ENCODE peak calls at places on chromosomes 6 and 20, in seven cellular contexts. One of them, this sample, is unnamed.

GRCh38 chr6:157964139-157964538 is 17.5 kb upstream of the SYNJ2 start:
- DNase-seq in AG08396: no peak
- DNase-seq in neural crest cell: no peak
- DNase-seq in GM13976: no peak
- DNase-seq in stimulated activated CD4-positive, alpha-beta T cell treated with anti-CD3 and anti-CD28 coated beads, TNF-alpha, amount 100 ng/mL, for 48 hours: no peak
- DNase-seq in pons: no peak
- DNase-seq in CD8-positive, alpha-beta memory T cell: no peak
- DNase-seq in this sample: no peak

GRCh38 chr6:6699741-6700367 is 111.3 kb downstream of the LY86 start:
- DNase-seq in AG08396: peak
- DNase-seq in neural crest cell: no peak
- DNase-seq in GM13976: no peak
- DNase-seq in stimulated activated CD4-positive, alpha-beta T cell treated with anti-CD3 and anti-CD28 coated beads, TNF-alpha, amount 100 ng/mL, for 48 hours: no peak
- DNase-seq in pons: peak
- DNase-seq in CD8-positive, alpha-beta memory T cell: no peak
- DNase-seq in this sample: peak

GRCh38 chr6:159720708-159721107 is 6.6 kb upstream of the WTAP start:
- DNase-seq in AG08396: no peak
- DNase-seq in neural crest cell: no peak
- DNase-seq in GM13976: peak
- DNase-seq in stimulated activated CD4-positive, alpha-beta T cell treated with anti-CD3 and anti-CD28 coated beads, TNF-alpha, amount 100 ng/mL, for 48 hours: no peak
- DNase-seq in pons: no peak
- DNase-seq in CD8-positive, alpha-beta memory T cell: peak
- DNase-seq in this sample: peak

GRCh38 chr6:42338573-42339218 is 113.0 kb downstream of the TRERF1 start:
- DNase-seq in AG08396: peak
- DNase-seq in neural crest cell: no peak
- DNase-seq in GM13976: no peak
- DNase-seq in stimulated activated CD4-positive, alpha-beta T cell treated with anti-CD3 and anti-CD28 coated beads, TNF-alpha, amount 100 ng/mL, for 48 hours: no peak
- DNase-seq in pons: no peak
- DNase-seq in CD8-positive, alpha-beta memory T cell: no peak
- DNase-seq in this sample: peak

GRCh38 chr6:14726816-14727493 is 518.9 kb upstream of the JARID2 start:
- DNase-seq in AG08396: no peak
- DNase-seq in neural crest cell: no peak
- DNase-seq in GM13976: no peak
- DNase-seq in stimulated activated CD4-positive, alpha-beta T cell treated with anti-CD3 and anti-CD28 coated beads, TNF-alpha, amount 100 ng/mL, for 48 hours: no peak
- DNase-seq in pons: no peak
- DNase-seq in CD8-positive, alpha-beta memory T cell: no peak
- DNase-seq in this sample: no peak

GRCh38 chr6:168225471-168225901 is 94.1 kb downstream of the DACT2 start:
- DNase-seq in AG08396: no peak
- DNase-seq in neural crest cell: no peak
- DNase-seq in GM13976: no peak
- DNase-seq in stimulated activated CD4-positive, alpha-beta T cell treated with anti-CD3 and anti-CD28 coated beads, TNF-alpha, amount 100 ng/mL, for 48 hours: no peak
- DNase-seq in pons: no peak
- DNase-seq in CD8-positive, alpha-beta memory T cell: no peak
- DNase-seq in this sample: no peak

GRCh38 chr6:107496041-107496440 is 6.1 kb downstream of the SOBP start:
- DNase-seq in AG08396: no peak
- DNase-seq in neural crest cell: no peak
- DNase-seq in GM13976: no peak
- DNase-seq in stimulated activated CD4-positive, alpha-beta T cell treated with anti-CD3 and anti-CD28 coated beads, TNF-alpha, amount 100 ng/mL, for 48 hours: no peak
- DNase-seq in pons: peak
- DNase-seq in CD8-positive, alpha-beta memory T cell: no peak
- DNase-seq in this sample: no peak

GRCh38 chr20:47348539-47349142 is 7.9 kb downstream of the ZMYND8 start:
- DNase-seq in AG08396: no peak
- DNase-seq in neural crest cell: no peak
- DNase-seq in GM13976: peak
- DNase-seq in stimulated activated CD4-positive, alpha-beta T cell treated with anti-CD3 and anti-CD28 coated beads, TNF-alpha, amount 100 ng/mL, for 48 hours: no peak
- DNase-seq in pons: peak
- DNase-seq in CD8-positive, alpha-beta memory T cell: no peak
- DNase-seq in this sample: peak

GRCh38 chr6:131379951-131380350 is 193.1 kb upstream of the ARG1 start:
- DNase-seq in AG08396: peak
- DNase-seq in neural crest cell: no peak
- DNase-seq in GM13976: no peak
- DNase-seq in stimulated activated CD4-positive, alpha-beta T cell treated with anti-CD3 and anti-CD28 coated beads, TNF-alpha, amount 100 ng/mL, for 48 hours: no peak
- DNase-seq in pons: no peak
- DNase-seq in CD8-positive, alpha-beta memory T cell: no peak
- DNase-seq in this sample: peak

GRCh38 chr6:33621396-33622388 is 570 bp downstream of the ITPR3 start:
- DNase-seq in AG08396: peak
- DNase-seq in neural crest cell: no peak
- DNase-seq in GM13976: peak
- DNase-seq in stimulated activated CD4-positive, alpha-beta T cell treated with anti-CD3 and anti-CD28 coated beads, TNF-alpha, amount 100 ng/mL, for 48 hours: peak
- DNase-seq in pons: no peak
- DNase-seq in CD8-positive, alpha-beta memory T cell: peak
- DNase-seq in this sample: no peak

GRCh38 chr20:35604444-35604750 is 11.2 kb upstream of the SPAG4 start:
- DNase-seq in AG08396: no peak
- DNase-seq in neural crest cell: no peak
- DNase-seq in GM13976: no peak
- DNase-seq in stimulated activated CD4-positive, alpha-beta T cell treated with anti-CD3 and anti-CD28 coated beads, TNF-alpha, amount 100 ng/mL, for 48 hours: no peak
- DNase-seq in pons: no peak
- DNase-seq in CD8-positive, alpha-beta memory T cell: no peak
- DNase-seq in this sample: no peak

GRCh38 chr6:127102299-127102698 is 16.2 kb upstream of the RSPO3 start:
- DNase-seq in AG08396: peak
- DNase-seq in neural crest cell: no peak
- DNase-seq in GM13976: no peak
- DNase-seq in stimulated activated CD4-positive, alpha-beta T cell treated with anti-CD3 and anti-CD28 coated beads, TNF-alpha, amount 100 ng/mL, for 48 hours: no peak
- DNase-seq in pons: no peak
- DNase-seq in CD8-positive, alpha-beta memory T cell: no peak
- DNase-seq in this sample: peak

GRCh38 chr6:163640641-163641040 is 226.1 kb downstream of the QKI start:
- DNase-seq in AG08396: no peak
- DNase-seq in neural crest cell: no peak
- DNase-seq in GM13976: no peak
- DNase-seq in stimulated activated CD4-positive, alpha-beta T cell treated with anti-CD3 and anti-CD28 coated beads, TNF-alpha, amount 100 ng/mL, for 48 hours: no peak
- DNase-seq in pons: no peak
- DNase-seq in CD8-positive, alpha-beta memory T cell: no peak
- DNase-seq in this sample: no peak

GRCh38 chr20:9628589-9628988 is 114.2 kb downstream of the LAMP5 start:
- DNase-seq in AG08396: no peak
- DNase-seq in neural crest cell: no peak
- DNase-seq in GM13976: no peak
- DNase-seq in stimulated activated CD4-positive, alpha-beta T cell treated with anti-CD3 and anti-CD28 coated beads, TNF-alpha, amount 100 ng/mL, for 48 hours: no peak
- DNase-seq in pons: no peak
- DNase-seq in CD8-positive, alpha-beta memory T cell: no peak
- DNase-seq in this sample: no peak

GRCh38 chr20:11229772-11230171 is 556.0 kb upstream of the JAG1 start:
- DNase-seq in AG08396: peak
- DNase-seq in neural crest cell: no peak
- DNase-seq in GM13976: no peak
- DNase-seq in stimulated activated CD4-positive, alpha-beta T cell treated with anti-CD3 and anti-CD28 coated beads, TNF-alpha, amount 100 ng/mL, for 48 hours: no peak
- DNase-seq in pons: peak
- DNase-seq in CD8-positive, alpha-beta memory T cell: no peak
- DNase-seq in this sample: peak

GRCh38 chr6:6635291-6635690 is 46.8 kb downstream of the LY86 start:
- DNase-seq in AG08396: no peak
- DNase-seq in neural crest cell: no peak
- DNase-seq in GM13976: no peak
- DNase-seq in stimulated activated CD4-positive, alpha-beta T cell treated with anti-CD3 and anti-CD28 coated beads, TNF-alpha, amount 100 ng/mL, for 48 hours: no peak
- DNase-seq in pons: no peak
- DNase-seq in CD8-positive, alpha-beta memory T cell: no peak
- DNase-seq in this sample: no peak

GRCh38 chr20:51529027-51529749 is 13.3 kb downstream of the NFATC2 start:
- DNase-seq in AG08396: peak
- DNase-seq in neural crest cell: no peak
- DNase-seq in GM13976: peak
- DNase-seq in stimulated activated CD4-positive, alpha-beta T cell treated with anti-CD3 and anti-CD28 coated beads, TNF-alpha, amount 100 ng/mL, for 48 hours: no peak
- DNase-seq in pons: no peak
- DNase-seq in CD8-positive, alpha-beta memory T cell: peak
- DNase-seq in this sample: peak

GRCh38 chr6:137261393-137262154 is 42.4 kb upstream of the IFNGR1 start:
- DNase-seq in AG08396: no peak
- DNase-seq in neural crest cell: no peak
- DNase-seq in GM13976: peak
- DNase-seq in stimulated activated CD4-positive, alpha-beta T cell treated with anti-CD3 and anti-CD28 coated beads, TNF-alpha, amount 100 ng/mL, for 48 hours: no peak
- DNase-seq in pons: no peak
- DNase-seq in CD8-positive, alpha-beta memory T cell: no peak
- DNase-seq in this sample: peak

GRCh38 chr6:31559958-31560696 is 12.0 kb upstream of the LTA start:
- DNase-seq in AG08396: peak
- DNase-seq in neural crest cell: no peak
- DNase-seq in GM13976: peak
- DNase-seq in stimulated activated CD4-positive, alpha-beta T cell treated with anti-CD3 and anti-CD28 coated beads, TNF-alpha, amount 100 ng/mL, for 48 hours: no peak
- DNase-seq in pons: peak
- DNase-seq in CD8-positive, alpha-beta memory T cell: peak
- DNase-seq in this sample: peak

GRCh38 chr6:36201612-36202011 is 5.1 kb downstream of the BRPF3 start:
- DNase-seq in AG08396: no peak
- DNase-seq in neural crest cell: no peak
- DNase-seq in GM13976: no peak
- DNase-seq in stimulated activated CD4-positive, alpha-beta T cell treated with anti-CD3 and anti-CD28 coated beads, TNF-alpha, amount 100 ng/mL, for 48 hours: no peak
- DNase-seq in pons: no peak
- DNase-seq in CD8-positive, alpha-beta memory T cell: no peak
- DNase-seq in this sample: no peak

GRCh38 chr20:24768226-24768625 is 180.8 kb upstream of the CST7 start:
- DNase-seq in AG08396: no peak
- DNase-seq in neural crest cell: no peak
- DNase-seq in GM13976: no peak
- DNase-seq in stimulated activated CD4-positive, alpha-beta T cell treated with anti-CD3 and anti-CD28 coated beads, TNF-alpha, amount 100 ng/mL, for 48 hours: no peak
- DNase-seq in pons: no peak
- DNase-seq in CD8-positive, alpha-beta memory T cell: no peak
- DNase-seq in this sample: peak

GRCh38 chr6:105253787-105254186 is 74.0 kb upstream of the POPDC3 start:
- DNase-seq in AG08396: no peak
- DNase-seq in neural crest cell: no peak
- DNase-seq in GM13976: no peak
- DNase-seq in stimulated activated CD4-positive, alpha-beta T cell treated with anti-CD3 and anti-CD28 coated beads, TNF-alpha, amount 100 ng/mL, for 48 hours: no peak
- DNase-seq in pons: no peak
- DNase-seq in CD8-positive, alpha-beta memory T cell: no peak
- DNase-seq in this sample: no peak

GRCh38 chr6:80969439-80969838 is 783.0 kb downstream of the TENT5A start:
- DNase-seq in AG08396: no peak
- DNase-seq in neural crest cell: no peak
- DNase-seq in GM13976: no peak
- DNase-seq in stimulated activated CD4-positive, alpha-beta T cell treated with anti-CD3 and anti-CD28 coated beads, TNF-alpha, amount 100 ng/mL, for 48 hours: no peak
- DNase-seq in pons: no peak
- DNase-seq in CD8-positive, alpha-beta memory T cell: no peak
- DNase-seq in this sample: peak

GRCh38 chr20:57785720-57786119 is 75.9 kb upstream of the PMEPA1 start:
- DNase-seq in AG08396: no peak
- DNase-seq in neural crest cell: no peak
- DNase-seq in GM13976: no peak
- DNase-seq in stimulated activated CD4-positive, alpha-beta T cell treated with anti-CD3 and anti-CD28 coated beads, TNF-alpha, amount 100 ng/mL, for 48 hours: no peak
- DNase-seq in pons: no peak
- DNase-seq in CD8-positive, alpha-beta memory T cell: no peak
- DNase-seq in this sample: no peak

GRCh38 chr6:17585766-17586502 is 14.2 kb upstream of the FAM8A1 start:
- DNase-seq in AG08396: no peak
- DNase-seq in neural crest cell: no peak
- DNase-seq in GM13976: no peak
- DNase-seq in stimulated activated CD4-positive, alpha-beta T cell treated with anti-CD3 and anti-CD28 coated beads, TNF-alpha, amount 100 ng/mL, for 48 hours: no peak
- DNase-seq in pons: no peak
- DNase-seq in CD8-positive, alpha-beta memory T cell: no peak
- DNase-seq in this sample: peak

GRCh38 chr20:58649288-58650180 is 1.5 kb upstream of the STX16 start:
- DNase-seq in AG08396: no peak
- DNase-seq in neural crest cell: no peak
- DNase-seq in GM13976: peak
- DNase-seq in stimulated activated CD4-positive, alpha-beta T cell treated with anti-CD3 and anti-CD28 coated beads, TNF-alpha, amount 100 ng/mL, for 48 hours: no peak
- DNase-seq in pons: no peak
- DNase-seq in CD8-positive, alpha-beta memory T cell: peak
- DNase-seq in this sample: peak

GRCh38 chr6:133966654-133967300 is 13.8 kb downstream of the TBPL1 start:
- DNase-seq in AG08396: no peak
- DNase-seq in neural crest cell: no peak
- DNase-seq in GM13976: peak
- DNase-seq in stimulated activated CD4-positive, alpha-beta T cell treated with anti-CD3 and anti-CD28 coated beads, TNF-alpha, amount 100 ng/mL, for 48 hours: no peak
- DNase-seq in pons: no peak
- DNase-seq in CD8-positive, alpha-beta memory T cell: no peak
- DNase-seq in this sample: no peak

GRCh38 chr6:125810435-125810834 is 19.7 kb downstream of the NCOA7 start:
- DNase-seq in AG08396: no peak
- DNase-seq in neural crest cell: no peak
- DNase-seq in GM13976: no peak
- DNase-seq in stimulated activated CD4-positive, alpha-beta T cell treated with anti-CD3 and anti-CD28 coated beads, TNF-alpha, amount 100 ng/mL, for 48 hours: no peak
- DNase-seq in pons: no peak
- DNase-seq in CD8-positive, alpha-beta memory T cell: no peak
- DNase-seq in this sample: no peak

GRCh38 chr6:34182751-34183531 is 37.1 kb upstream of the GRM4 start:
- DNase-seq in AG08396: no peak
- DNase-seq in neural crest cell: no peak
- DNase-seq in GM13976: peak
- DNase-seq in stimulated activated CD4-positive, alpha-beta T cell treated with anti-CD3 and anti-CD28 coated beads, TNF-alpha, amount 100 ng/mL, for 48 hours: peak
- DNase-seq in pons: peak
- DNase-seq in CD8-positive, alpha-beta memory T cell: peak
- DNase-seq in this sample: no peak

GRCh38 chr20:23227976-23228375 is 122.6 kb upstream of the NXT1 start:
- DNase-seq in AG08396: no peak
- DNase-seq in neural crest cell: no peak
- DNase-seq in GM13976: no peak
- DNase-seq in stimulated activated CD4-positive, alpha-beta T cell treated with anti-CD3 and anti-CD28 coated beads, TNF-alpha, amount 100 ng/mL, for 48 hours: no peak
- DNase-seq in pons: no peak
- DNase-seq in CD8-positive, alpha-beta memory T cell: no peak
- DNase-seq in this sample: no peak

GRCh38 chr6:44665143-44665542 is 277.6 kb downstream of the CDC5L start:
- DNase-seq in AG08396: no peak
- DNase-seq in neural crest cell: no peak
- DNase-seq in GM13976: no peak
- DNase-seq in stimulated activated CD4-positive, alpha-beta T cell treated with anti-CD3 and anti-CD28 coated beads, TNF-alpha, amount 100 ng/mL, for 48 hours: no peak
- DNase-seq in pons: no peak
- DNase-seq in CD8-positive, alpha-beta memory T cell: no peak
- DNase-seq in this sample: no peak